ENCODE peak calls at places on chromosomes 5 and 9, in six cellular contexts. Y, W, B, H, E and P are unnamed samples.

GRCh38 chr9:29564564-29564963 is 1991.3 kb upstream of the C9orf72 start:
- DNase-seq in Y (no peak), W (no peak), B (no peak), H (no peak), E (no peak), P (no peak)

GRCh38 chr5:131366428-131366827 is 102.6 kb downstream of the CDC42SE2 start:
- DNase-seq in Y (no peak), W (no peak), B (no peak), H (no peak), E (no peak), P (no peak)

GRCh38 chr9:95513722-95514121 is 3.0 kb downstream of the PTCH1 start:
- DNase-seq in Y (no peak), W (no peak), B (peak), H (no peak), E (no peak), P (no peak)

GRCh38 chr5:52811067-52811749 is 23.5 kb downstream of the ITGA1 start:
- DNase-seq in Y (no peak), W (no peak), B (no peak), H (no peak), E (no peak), P (no peak)

GRCh38 chr5:96595300-96596090 is 66.7 kb upstream of the CAST start:
- DNase-seq in Y (no peak), W (no peak), B (no peak), H (no peak), E (peak), P (no peak)

GRCh38 chr9:78187763-78188495 is 47.9 kb upstream of the CEP78 start:
- DNase-seq in Y (no peak), W (no peak), B (peak), H (no peak), E (no peak), P (no peak)

GRCh38 chr9:89670114-89670513 is 65.3 kb downstream of the GADD45G start:
- DNase-seq in Y (no peak), W (no peak), B (no peak), H (no peak), E (no peak), P (no peak)

GRCh38 chr5:80083115-80083890 is 48.2 kb downstream of the THBS4 start:
- DNase-seq in Y (no peak), W (peak), B (peak), H (peak), E (peak), P (no peak)

GRCh38 chr5:101067415-101067814 is 164.3 kb upstream of the ST8SIA4 start:
- DNase-seq in Y (no peak), W (no peak), B (no peak), H (no peak), E (no peak), P (no peak)

GRCh38 chr5:94791787-94792186 is 173.3 kb downstream of the SLF1 start:
- DNase-seq in Y (no peak), W (no peak), B (no peak), H (no peak), E (no peak), P (no peak)

GRCh38 chr5:60463179-60463868 is 236.6 kb downstream of the DEPDC1B start:
- DNase-seq in Y (no peak), W (no peak), B (no peak), H (no peak), E (no peak), P (no peak)

GRCh38 chr5:141192110-141192725 is at the start of gene PCDHB10:
- DNase-seq in Y (no peak), W (peak), B (peak), H (no peak), E (peak), P (no peak)

GRCh38 chr9:38263534-38263933 is 129.0 kb upstream of the ALDH1B1 start:
- DNase-seq in Y (no peak), W (no peak), B (peak), H (no peak), E (no peak), P (no peak)

GRCh38 chr5:91140657-91141056 is 242.5 kb downstream of the ARRDC3 start:
- DNase-seq in Y (no peak), W (no peak), B (no peak), H (no peak), E (no peak), P (no peak)

GRCh38 chr9:114140850-114141249 is 14.5 kb upstream of the COL27A1 start:
- DNase-seq in Y (no peak), W (no peak), B (no peak), H (no peak), E (no peak), P (no peak)

GRCh38 chr9:21991039-21991959 is 2.9 kb downstream of the CDKN2A start:
- DNase-seq in Y (no peak), W (no peak), B (no peak), H (no peak), E (no peak), P (no peak)

GRCh38 chr5:38078161-38078560 is 180.2 kb upstream of the EGFLAM start:
- DNase-seq in Y (no peak), W (no peak), B (no peak), H (no peak), E (no peak), P (no peak)

GRCh38 chr5:172361566-172362238 is 78.1 kb upstream of the UBTD2 start:
- DNase-seq in Y (no peak), W (peak), B (no peak), H (no peak), E (no peak), P (no peak)

GRCh38 chr9:70165006-70165602 is 93.7 kb upstream of the SMC5 start:
- DNase-seq in Y (no peak), W (no peak), B (peak), H (no peak), E (no peak), P (no peak)

GRCh38 chr5:32383065-32383464 is 61.5 kb downstream of the ZFR start:
- DNase-seq in Y (no peak), W (no peak), B (peak), H (no peak), E (no peak), P (no peak)

GRCh38 chr5:117488976-117489500 is 914.4 kb upstream of the SEMA6A start:
- DNase-seq in Y (no peak), W (no peak), B (no peak), H (no peak), E (no peak), P (no peak)

GRCh38 chr5:35856186-35857003 is at the start of gene IL7R:
- DNase-seq in Y (no peak), W (no peak), B (no peak), H (no peak), E (no peak), P (no peak)

GRCh38 chr9:75960561-75960960 is 70.1 kb downstream of the PCSK5 start:
- DNase-seq in Y (no peak), W (no peak), B (no peak), H (no peak), E (no peak), P (no peak)